ENCODE peak calls at places on chromosome 15, in five cellular contexts. B, Y, F, Q and X are unnamed samples.

GRCh38 chr15:66573719-66574641 is 8.2 kb upstream of the LCTL start:
- DNase-seq in B (no peak), Y (no peak), F (no peak), Q (peak; percentile 9), X (no peak)

GRCh38 chr15:78301813-78302212 is 2.4 kb upstream of the SKIC8 start:
- DNase-seq in B (no peak), Y (no peak), F (no peak), Q (no peak), X (no peak)

GRCh38 chr15:20294651-20295237 is 246.9 kb downstream of the GOLGA6L6 start:
- DNase-seq in B (no peak), Y (no peak), F (no peak), Q (no peak), X (no peak)

GRCh38 chr15:59377940-59378339 is 5.3 kb upstream of the MYO1E start:
- DNase-seq in B (no peak), Y (no peak), F (no peak), Q (no peak), X (no peak)

GRCh38 chr15:50256188-50257041 is 9.1 kb downstream of the HDC start:
- DNase-seq in B (no peak), Y (no peak), F (no peak), Q (no peak), X (no peak)

GRCh38 chr15:83283813-83284562 is 476 bp downstream of the BNC1 start:
- DNase-seq in B (no peak), Y (no peak), F (no peak), Q (no peak), X (no peak)

GRCh38 chr15:37981781-37982180 is 47.3 kb downstream of the TMCO5A start:
- DNase-seq in B (no peak), Y (no peak), F (peak; percentile 31), Q (no peak), X (no peak)

GRCh38 chr15:74841761-74842385 is 1.1 kb downstream of the ULK3 start:
- DNase-seq in B (no peak), Y (no peak), F (no peak), Q (no peak), X (no peak)

GRCh38 chr15:74369756-74370155 is 2.3 kb upstream of the CYP11A1 start:
- DNase-seq in B (no peak), Y (no peak), F (no peak), Q (peak; percentile 19), X (peak; percentile 7)

GRCh38 chr15:61518191-61518950 is 289.3 kb upstream of the RORA start:
- DNase-seq in B (no peak), Y (no peak), F (no peak), Q (no peak), X (no peak)

GRCh38 chr15:43067717-43068461 is 37.9 kb downstream of the UBR1 start:
- DNase-seq in B (no peak), Y (no peak), F (no peak), Q (no peak), X (no peak)

GRCh38 chr15:92898988-92899909 is 875 bp upstream of the CHD2 start:
- DNase-seq in B (peak; percentile 33), Y (no peak), F (no peak), Q (no peak), X (no peak)

GRCh38 chr15:99993262-99993661 is 260.0 kb upstream of the LYSMD4 start:
- DNase-seq in B (no peak), Y (no peak), F (no peak), Q (peak; percentile 36), X (peak; percentile 15)

GRCh38 chr15:98850991-98851776 is 156.4 kb downstream of the PGPEP1L start:
- DNase-seq in B (peak; percentile 86), Y (peak; percentile 84), F (peak; percentile 89), Q (peak; percentile 85), X (peak; percentile 74)

GRCh38 chr15:68418611-68419161 is 13.3 kb downstream of the ITGA11 start:
- DNase-seq in B (no peak), Y (no peak), F (no peak), Q (peak; percentile 68), X (no peak)

GRCh38 chr15:64060716-64061115 is 14.4 kb upstream of the DAPK2 start:
- DNase-seq in B (no peak), Y (no peak), F (no peak), Q (no peak), X (no peak)

GRCh38 chr15:69034352-69034751 is 19.9 kb downstream of the NOX5 start:
- DNase-seq in B (no peak), Y (no peak), F (no peak), Q (no peak), X (no peak)

GRCh38 chr15:65326109-65326508 is 21.6 kb downstream of the RNU5B-1 start:
- DNase-seq in B (no peak), Y (peak; percentile 42), F (no peak), Q (no peak), X (no peak)

GRCh38 chr15:40054746-40055575 is 16.0 kb upstream of the SRP14 start:
- DNase-seq in B (peak; percentile 91), Y (no peak), F (no peak), Q (peak; percentile 57), X (peak; percentile 84)

GRCh38 chr15:87576486-87577176 is 679.9 kb downstream of the NTRK3 start:
- DNase-seq in B (no peak), Y (no peak), F (no peak), Q (no peak), X (no peak)

GRCh38 chr15:68042156-68042854 is 11.8 kb upstream of the PIAS1 start:
- DNase-seq in B (no peak), Y (no peak), F (no peak), Q (no peak), X (no peak)

GRCh38 chr15:36898522-36899126 is 201.7 kb downstream of the MEIS2 start:
- DNase-seq in B (no peak), Y (no peak), F (no peak), Q (no peak), X (no peak)

GRCh38 chr15:32716216-32716959 is 1.4 kb upstream of the GREM1 start:
- DNase-seq in B (no peak), Y (no peak), F (no peak), Q (no peak), X (no peak)

GRCh38 chr15:81914734-81915234 is 131.0 kb downstream of the MEX3B start:
- DNase-seq in B (no peak), Y (no peak), F (no peak), Q (no peak), X (no peak)

GRCh38 chr15:75063338-75063737 is 39.9 kb downstream of the PPCDC start:
- DNase-seq in B (no peak), Y (no peak), F (no peak), Q (peak; percentile 62), X (peak; percentile 11)

GRCh38 chr15:100703032-100703578 is 100.7 kb downstream of the ASB7 start:
- DNase-seq in B (no peak), Y (no peak), F (no peak), Q (peak; percentile 19), X (no peak)

GRCh38 chr15:59791646-59792208 is 102.6 kb upstream of the BNIP2 start:
- DNase-seq in B (peak; percentile 22), Y (no peak), F (peak; percentile 19), Q (no peak), X (no peak)

GRCh38 chr15:93103823-93104222 is 14.8 kb upstream of the RGMA start:
- DNase-seq in B (no peak), Y (no peak), F (no peak), Q (no peak), X (no peak)

GRCh38 chr15:70320077-70320830 is 222.5 kb upstream of the TLE3 start:
- DNase-seq in B (no peak), Y (no peak), F (no peak), Q (no peak), X (no peak)

DNA sequence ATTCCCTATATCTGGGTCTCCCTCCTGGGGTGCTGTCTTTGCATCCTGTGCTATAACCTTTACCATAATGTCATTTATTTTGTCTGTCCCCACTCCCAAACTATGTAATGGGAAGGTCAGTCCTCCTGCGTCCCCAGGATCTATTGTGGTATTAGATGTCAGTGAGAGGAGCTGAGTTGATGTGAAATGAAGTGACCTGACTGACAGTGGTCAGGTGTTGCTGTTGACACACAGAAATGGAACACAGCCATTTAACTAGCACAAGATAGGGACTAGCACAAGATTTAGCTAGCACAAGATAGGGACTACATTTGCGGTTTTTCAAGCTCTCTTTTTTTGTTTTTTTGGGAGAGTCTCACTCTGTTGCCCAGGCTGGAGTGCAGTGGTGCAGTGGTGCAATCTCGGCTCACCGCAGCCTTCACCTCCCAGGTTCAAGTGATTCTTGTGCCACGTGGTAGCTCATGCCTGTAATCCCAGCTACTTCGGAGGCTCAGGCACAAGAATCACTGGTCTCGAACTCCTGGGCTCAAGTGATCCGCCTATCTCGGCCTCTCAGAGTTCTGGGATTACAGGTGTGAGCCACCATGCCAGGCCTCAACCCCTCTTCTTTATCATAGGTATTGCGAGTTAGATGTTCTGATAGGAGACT is 5.2 kb downstream of the NGRN start:
- DNase-seq in B (no peak), Y (no peak), F (no peak), Q (no peak), X (no peak)
- H3K4me3 ChIP-seq in B (no peak overlapping the region), Y (no peak overlapping the region), F (no peak overlapping the region), Q (peak overlapping the region; percentile 5), X (no peak overlapping the region)

GRCh38 chr15:28107894-28108255 is 8.8 kb upstream of the OCA2 start:
- DNase-seq in B (no peak), Y (no peak), F (peak; percentile 33), Q (no peak), X (no peak)
- H3K4me3 ChIP-seq in B (no peak overlapping the region), Y (peak overlapping the region; percentile 74), F (no peak overlapping the region), Q (peak overlapping the region; percentile 71), X (no peak overlapping the region)

DNA sequence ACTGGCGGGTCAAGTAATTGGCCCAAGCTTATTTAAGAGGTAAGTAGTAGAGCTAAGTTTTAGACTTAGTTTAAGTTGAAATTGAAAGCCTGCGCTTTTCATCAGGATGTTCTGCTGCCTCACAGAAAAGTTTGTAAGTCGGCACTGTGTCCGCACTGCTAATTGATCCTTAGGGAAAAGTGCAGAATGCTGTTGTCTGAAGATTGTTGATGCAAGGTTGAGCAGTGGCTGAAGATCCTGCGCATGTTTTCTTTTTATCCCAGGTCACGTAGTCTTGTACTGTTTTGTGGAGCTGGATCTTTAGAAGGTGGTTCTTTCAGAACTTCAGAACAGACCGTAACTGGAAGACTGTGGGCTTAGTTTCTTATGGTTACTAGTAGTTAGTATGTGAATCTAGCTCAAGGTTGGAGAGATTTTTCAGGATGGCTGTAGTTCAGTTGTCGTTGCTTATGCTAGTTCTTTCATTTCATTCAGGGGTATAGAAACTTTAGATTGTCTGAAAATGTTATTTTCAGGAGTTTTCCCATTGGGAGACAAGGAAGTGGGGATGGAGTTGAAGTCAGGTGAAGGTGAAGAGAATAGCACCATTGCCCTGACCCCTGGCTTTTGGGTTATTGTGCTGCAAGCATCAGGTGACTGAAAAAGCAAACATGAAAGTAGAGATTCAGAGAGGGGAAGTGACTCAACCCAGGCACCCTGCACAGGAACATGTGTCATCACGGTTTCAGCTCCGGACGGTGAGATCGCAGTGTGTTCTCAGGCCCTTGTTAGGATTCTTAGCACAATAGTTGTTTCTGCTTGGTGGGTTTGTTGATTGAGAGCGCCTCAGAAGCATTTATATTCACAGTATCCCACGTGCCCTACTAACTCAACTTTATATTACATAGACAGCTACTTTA is 32.8 kb downstream of the AKAP13 start:
- DNase-seq in B (peak; percentile 25), Y (peak; percentile 29), F (peak; percentile 74), Q (no peak), X (peak; percentile 84)
- H3K4me3 ChIP-seq in B (no peak overlapping the region), Y (no peak overlapping the region), F (no peak overlapping the region), Q (no peak overlapping the region), X (no peak overlapping the region)

GRCh38 chr15:55991841-55992768 is 1.3 kb downstream of the NEDD4 start:
- DNase-seq in B (no peak), Y (no peak), F (no peak), Q (no peak), X (peak; percentile 77)
- H3K4me3 ChIP-seq in B (peak overlapping the region; percentile 47), Y (peak overlapping the region; percentile 73), F (peak overlapping the region; percentile 92), Q (peak overlapping the region; percentile 84), X (peak overlapping the region; percentile 91)